ENCODE peak calls at places on chromosomes 7 and 10, in nine cellular contexts. Y, P, D, Q, B, R, H, S and C are unnamed samples.

GRCh38 chr10:69567920-69568319 is 5.3 kb downstream of the NEUROG3 start:
- DNase-seq in R (peak; percentile 69), Y (no peak), P (peak; percentile 61), S (peak; percentile 24), B (peak; percentile 4), H (peak; percentile 30), D (no peak), Q (peak; percentile 33), C (no peak)

GRCh38 chr7:117195361-117195760 is 127.5 kb downstream of the WNT2 start:
- DNase-seq in P (no peak), B (no peak), Q (no peak), Y (no peak), D (no peak), H (no peak), S (no peak), R (no peak), C (no peak)

GRCh38 chr7:66307591-66308215 is 102.6 kb downstream of the TPST1 start:
- DNase-seq in D (no peak), Y (no peak), H (peak; percentile 34), Q (peak; percentile 26), R (peak; percentile 65), B (no peak), P (no peak), S (no peak), C (no peak)

GRCh38 chr7:122137291-122138077 is 6.6 kb downstream of the AASS start:
- DNase-seq in R (peak; percentile 25), P (no peak), Q (peak; percentile 59), B (no peak), S (no peak), D (no peak), H (peak; percentile 47), Y (no peak), C (no peak)

GRCh38 chr7:112400141-112400540 is 50.1 kb upstream of the IFRD1 start:
- DNase-seq in D (peak; percentile 50), B (peak; percentile 75), Y (no peak), Q (peak; percentile 65), P (no peak), S (no peak), H (no peak), R (no peak), C (no peak)

GRCh38 chr10:87961314-87961713 is 97.9 kb downstream of the PTEN start:
- DNase-seq in D (peak; percentile 38), P (no peak), Y (no peak), S (no peak), B (no peak), Q (peak; percentile 70), R (peak; percentile 49), H (peak; percentile 82), C (no peak)

GRCh38 chr7:2209961-2210323 is 22.8 kb downstream of the MAD1L1 start:
- DNase-seq in Q (no peak), D (no peak), P (no peak), Y (no peak), B (no peak), R (no peak), S (no peak), H (no peak), C (no peak)

GRCh38 chr10:126380352-126381076 is 7.8 kb downstream of the ADAM12 start:
- DNase-seq in D (no peak), Q (no peak), B (no peak), H (no peak), S (no peak), Y (no peak), P (no peak), R (no peak), C (no peak)

GRCh38 chr7:129853661-129854268 is 99.0 kb downstream of the UBE2H start:
- DNase-seq in H (peak; percentile 98), Y (no peak), S (no peak), D (no peak), P (no peak), Q (peak; percentile 26), R (peak; percentile 68), B (no peak), C (no peak)

GRCh38 chr10:83991986-83992753 is 147.1 kb upstream of the GHITM start:
- DNase-seq in B (no peak), R (peak; percentile 7), Y (no peak), Q (no peak), P (peak; percentile 55), H (peak; percentile 33), S (no peak), D (no peak), C (no peak)

GRCh38 chr10:7937315-7937945 is 117.1 kb upstream of the GATA3 start:
- DNase-seq in Q (no peak), D (no peak), S (no peak), Y (no peak), P (no peak), H (peak; percentile 98), R (no peak), B (no peak), C (no peak)

GRCh38 chr7:26897928-26898327 is 33.5 kb upstream of the SKAP2 start:
- DNase-seq in Y (no peak), D (no peak), Q (no peak), P (no peak), B (no peak), S (no peak), R (no peak), H (no peak), C (no peak)

GRCh38 chr10:84478155-84478554 is 149.8 kb downstream of the CCSER2 start:
- DNase-seq in B (peak; percentile 50), Y (no peak), R (peak; percentile 67), Q (no peak), D (no peak), H (peak; percentile 76), S (no peak), P (no peak), C (no peak)

GRCh38 chr7:150811-151221 is 41.6 kb upstream of the FAM20C start:
- DNase-seq in Q (no peak), H (no peak), S (no peak), B (no peak), D (no peak), R (no peak), P (peak; percentile 36), Y (no peak), C (no peak)

GRCh38 chr10:32882076-32882475 is 76.0 kb downstream of the ITGB1 start:
- DNase-seq in P (no peak), S (no peak), R (no peak), H (no peak), Q (no peak), D (no peak), Y (no peak), B (no peak), C (no peak)

GRCh38 chr10:103669944-103670343 is 176.4 kb downstream of the NEURL1 start:
- DNase-seq in S (no peak), Y (no peak), B (no peak), H (no peak), R (no peak), P (no peak), D (no peak), Q (no peak), C (no peak)
- TF ChIP-seq CTCF in S (no peak), Y (no peak), B (no peak), H (no peak), R (no peak), P (no peak), D (no peak), Q (no peak), C (no peak)

GRCh38 chr10:34808789-34809745 is 6.0 kb downstream of the PARD3 start:
- DNase-seq in R (peak; percentile 30), Y (no peak), D (no peak), B (no peak), Q (no peak), S (no peak), H (peak; percentile 49), P (peak; percentile 41), C (no peak)
- H3K4me3 ChIP-seq in R (peak overlapping the region; percentile 47), Y (no peak overlapping the region), D (peak overlapping the region; percentile 46), B (no peak overlapping the region), Q (peak overlapping the region; percentile 40), S (no peak overlapping the region), H (no peak overlapping the region), P (no peak overlapping the region), C (peak overlapping the region; percentile 22)

GRCh38 chr7:148084138-148084537 is 506.4 kb upstream of the C7orf33 start:
- DNase-seq in Q (no peak), H (peak; percentile 25), Y (no peak), P (peak; percentile 72), B (peak; percentile 5), D (peak; percentile 14), R (peak; percentile 65), S (no peak), C (no peak)
- TF ChIP-seq CTCF in Q (peak; percentile 30), H (peak; percentile 45), Y (no peak), P (no peak), B (peak; percentile 65), D (peak; percentile 55), R (peak; percentile 60), S (peak; percentile 49), C (peak; percentile 48)

DNA sequence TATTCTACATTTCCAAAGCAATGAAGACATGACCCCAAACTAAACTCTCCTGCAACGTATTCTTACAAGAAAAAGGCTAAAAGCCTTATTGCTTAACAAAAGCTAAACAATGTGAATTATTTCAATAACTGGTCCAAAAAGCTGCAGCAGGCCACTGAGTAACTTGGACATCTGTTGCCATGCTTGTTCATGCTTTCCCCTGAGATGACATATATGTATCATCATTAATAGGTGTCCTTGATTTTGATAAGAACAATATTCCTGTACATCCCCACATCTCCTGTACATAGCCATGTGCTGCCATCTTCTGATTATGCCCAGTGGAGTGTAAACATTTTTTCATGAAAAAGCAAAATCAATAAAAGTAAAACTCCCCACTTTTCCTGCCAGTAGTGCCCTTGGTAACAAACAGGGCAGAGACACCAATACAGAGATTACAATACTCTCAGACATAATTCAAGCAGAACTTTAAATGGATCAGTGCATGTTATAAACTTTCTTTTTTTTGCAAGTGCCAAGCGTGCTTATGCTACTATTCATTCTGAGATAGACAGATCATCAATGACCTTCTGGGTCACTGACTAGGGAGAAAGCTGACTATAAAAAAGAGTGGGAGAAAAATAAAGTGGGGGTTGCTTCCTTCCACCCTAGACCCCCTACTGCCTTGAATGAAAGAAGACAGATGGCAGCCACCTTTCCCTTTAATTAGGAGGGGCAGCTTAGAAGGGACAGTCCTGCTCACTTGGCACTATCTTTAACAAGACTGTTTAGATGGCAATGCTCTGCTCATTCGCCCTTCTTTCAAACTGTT is 205.5 kb upstream of the KLF14 start:
- DNase-seq in Q (no peak), H (no peak), R (no peak), B (no peak), S (no peak), Y (no peak), P (no peak), D (no peak), C (no peak)
- H3K4me3 ChIP-seq in Q (peak overlapping the region; percentile 15), H (peak overlapping the region; percentile 51), R (peak overlapping the region; percentile 54), B (peak overlapping the region; percentile 52), S (peak overlapping the region; percentile 52), Y (no peak overlapping the region), P (no peak overlapping the region), D (peak overlapping the region; percentile 13), C (no peak overlapping the region)